ENCODE peak calls at places on chromosomes 7 and 10, in seven cellular contexts. W, S, P, G, J, E and K are unnamed samples. For H3K36me3, the result is how much of the 10 kb centered on the place peaks cover.

GRCh38 chr7:34133983-34134782 is 228.8 kb downstream of the BMPER start:
- DNase-seq in S (peak), P (peak), W (peak), G (no peak), E (peak), J (peak), K (peak)

GRCh38 chr10:30002438-30003266 is 56.7 kb downstream of the JCAD start:
- DNase-seq in W (peak), S (peak), E (peak), P (peak), G (no peak), J (peak), K (peak)

GRCh38 chr7:140160308-140160707 is 16.5 kb downstream of the KDM7A start:
- DNase-seq in W (no peak), E (no peak), P (no peak), J (peak), S (no peak), G (no peak), K (no peak)

GRCh38 chr7:142496545-142496991 is 238.7 kb upstream of the PRSS58 start:
- DNase-seq in J (peak), S (no peak), W (no peak), E (no peak), G (no peak), P (peak), K (no peak)

GRCh38 chr10:24723788-24724380 is at the start of gene ARHGAP21:
- DNase-seq in P (peak), S (no peak), E (peak), G (peak), W (peak), J (peak), K (peak)

GRCh38 chr7:36232971-36233550 is 80.0 kb downstream of the EEPD1 start:
- DNase-seq in P (no peak), W (no peak), J (peak), G (no peak), E (no peak), S (no peak), K (no peak)

GRCh38 chr7:151426486-151426905 is 13.4 kb downstream of the CRYGN start:
- DNase-seq in G (no peak), E (peak), P (peak), W (peak), J (peak), S (peak), K (peak)

GRCh38 chr7:96709381-96710228 is at the start of gene SEM1:
- DNase-seq in S (peak), G (peak), P (peak), J (peak), E (peak), W (peak), K (peak)

GRCh38 chr7:24129597-24129996 is 154.4 kb upstream of the NPY start:
- DNase-seq in J (peak), E (no peak), P (peak), G (no peak), S (no peak), W (no peak), K (no peak)

GRCh38 chr7:77351539-77352004 is 64.6 kb downstream of the GSAP start:
- DNase-seq in S (no peak), E (peak), G (peak), J (no peak), P (no peak), W (no peak), K (peak)

GRCh38 chr7:150520145-150520544 is 5.5 kb downstream of the GIMAP7 start:
- DNase-seq in J (no peak), W (no peak), S (no peak), E (no peak), P (no peak), G (no peak), K (no peak)

GRCh38 chr10:75009426-75009825 is 102.0 kb upstream of the SAMD8 start:
- DNase-seq in J (no peak), W (no peak), P (no peak), G (no peak), E (no peak), S (no peak), K (no peak)

GRCh38 chr10:100362570-100363496 is 15.8 kb downstream of the SCD start:
- DNase-seq in P (no peak), G (no peak), W (no peak), J (peak), E (no peak), S (no peak), K (no peak)

GRCh38 chr7:27364344-27364758 is 121.7 kb downstream of the EVX1 start:
- DNase-seq in J (peak), G (no peak), P (peak), W (no peak), E (peak), S (peak), K (peak)

GRCh38 chr10:113958631-113959382 is 84.9 kb upstream of the ADRB1 start:
- DNase-seq in S (peak), E (peak), W (peak), J (peak), P (peak), G (no peak), K (no peak)

GRCh38 chr10:75408512-75408881 is 6.9 kb upstream of the ZNF503 start:
- DNase-seq in J (no peak), E (peak), W (no peak), G (no peak), P (peak), S (no peak), K (peak)

GRCh38 chr10:78528749-78529204 is 495.1 kb downstream of the RPS24 start:
- DNase-seq in W (no peak), E (no peak), G (no peak), J (no peak), S (no peak), P (no peak), K (no peak)

GRCh38 chr7:104040666-104041065 is 51.2 kb upstream of the RELN start:
- DNase-seq in J (no peak), G (no peak), S (no peak), W (no peak), E (no peak), P (no peak), K (no peak)

GRCh38 chr10:93815304-93816091 is 57.8 kb downstream of the LGI1 start:
- DNase-seq in E (no peak), J (no peak), S (no peak), W (no peak), G (no peak), P (no peak), K (no peak)

GRCh38 chr7:35802649-35803048 is 1.8 kb downstream of the SEPTIN7 start:
- DNase-seq in S (no peak), W (no peak), P (no peak), G (peak), E (no peak), J (peak), K (no peak)

GRCh38 chr7:78412216-78412858 is 613.8 kb downstream of the PHTF2 start:
- DNase-seq in G (no peak), P (peak), W (no peak), E (no peak), J (no peak), S (no peak), K (no peak)

GRCh38 chr7:27171636-27172387 is 2.3 kb downstream of the HOXA10 start:
- DNase-seq in E (no peak), J (no peak), W (peak), P (peak), S (no peak), G (no peak), K (peak)

GRCh38 chr10:70589762-70590662 is 12.5 kb downstream of the PRF1 start:
- DNase-seq in P (peak), G (no peak), W (no peak), S (no peak), E (peak), J (peak), K (peak)

GRCh38 chr7:64997927-64998391 is 7.1 kb upstream of the ZNF117 start:
- DNase-seq in P (peak), W (no peak), S (no peak), E (no peak), G (no peak), J (peak), K (no peak)

GRCh38 chr7:101519324-101520017 is 109.6 kb downstream of the MYL10 start:
- DNase-seq in S (peak), P (peak), G (no peak), W (no peak), J (peak), E (no peak), K (no peak)

GRCh38 chr10:97016728-97017473 is 168.9 kb downstream of the SLIT1 start:
- DNase-seq in W (no peak), S (no peak), G (peak), E (no peak), P (no peak), J (peak), K (no peak)

GRCh38 chr10:1124796-1125195 is 68.6 kb downstream of the WDR37 start:
- DNase-seq in G (no peak), W (no peak), S (no peak), J (no peak), E (no peak), P (no peak), K (no peak)

GRCh38 chr10:43679509-43679908 is 30.8 kb upstream of the ZNF32 start:
- DNase-seq in G (no peak), J (peak), E (peak), P (peak), S (no peak), W (peak), K (peak)

GRCh38 chr10:99993994-99994689 is 15.6 kb downstream of the DNMBP start:
- DNase-seq in W (no peak), J (peak), S (no peak), P (peak), G (peak), E (peak), K (peak)

GRCh38 chr10:118843647-118844265 is 89.0 kb upstream of the CACUL1 start:
- DNase-seq in W (peak), S (no peak), G (no peak), E (no peak), P (no peak), J (no peak), K (no peak)

GRCh38 chr10:88500656-88501055 is 82.5 kb downstream of the RNLS start:
- DNase-seq in W (no peak), G (no peak), P (peak), S (no peak), E (no peak), J (no peak), K (no peak)

GRCh38 chr7:119964640-119965542 is 308.1 kb upstream of the KCND2 start:
- DNase-seq in S (no peak), P (peak), E (no peak), J (peak), W (no peak), G (no peak), K (no peak)

GRCh38 chr7:53315986-53316385 is 280.6 kb downstream of the POM121L12 start:
- DNase-seq in P (no peak), J (peak), G (no peak), E (peak), S (no peak), W (peak), K (peak)

GRCh38 chr10:132101529-132101928 is 35.8 kb downstream of the JAKMIP3 start:
- DNase-seq in S (no peak), G (no peak), J (no peak), P (no peak), W (peak), E (no peak), K (no peak)

GRCh38 chr7:46220066-46220630 is 299.1 kb upstream of the IGFBP3 start:
- DNase-seq in P (peak), E (no peak), S (no peak), J (peak), W (no peak), G (no peak), K (no peak)

GRCh38 chr7:98559958-98560357 is 57.1 kb upstream of the NPTX2 start:
- DNase-seq in E (no peak), G (no peak), P (no peak), W (no peak), J (no peak), S (no peak), K (no peak)

GRCh38 chr10:85535926-85536325 is 830.7 kb downstream of the GRID1 start:
- DNase-seq in W (no peak), P (no peak), J (no peak), G (no peak), E (no peak), S (no peak), K (no peak)

DNA sequence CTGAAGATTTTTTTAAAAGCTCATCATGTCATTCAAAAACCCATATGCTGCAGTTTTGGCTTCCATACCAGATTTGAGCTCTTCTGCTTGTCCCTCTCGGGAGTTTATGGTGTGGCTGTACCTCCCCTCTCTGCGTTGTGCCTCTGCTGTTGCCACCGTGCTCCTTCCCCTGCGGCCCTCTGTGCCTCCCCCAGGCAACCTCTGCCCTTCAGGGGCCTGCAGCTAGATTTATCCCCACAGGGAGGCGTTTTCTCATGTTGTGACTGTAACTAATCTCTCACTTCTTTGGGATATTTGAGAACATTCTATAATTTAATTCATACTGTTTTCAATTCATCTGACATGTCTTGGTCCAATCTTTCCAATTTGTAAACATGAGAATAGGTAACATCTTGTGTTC is 52.7 kb downstream of the TASOR2 start:
- DNase-seq in W (no peak), S (no peak), E (no peak), G (no peak), J (no peak), P (no peak), K (no peak)
- H3K36me3 ChIP-seq in W (under half), S (under half), E (under half), G (under half), J (under half), P (under half), K (half or more)

DNA sequence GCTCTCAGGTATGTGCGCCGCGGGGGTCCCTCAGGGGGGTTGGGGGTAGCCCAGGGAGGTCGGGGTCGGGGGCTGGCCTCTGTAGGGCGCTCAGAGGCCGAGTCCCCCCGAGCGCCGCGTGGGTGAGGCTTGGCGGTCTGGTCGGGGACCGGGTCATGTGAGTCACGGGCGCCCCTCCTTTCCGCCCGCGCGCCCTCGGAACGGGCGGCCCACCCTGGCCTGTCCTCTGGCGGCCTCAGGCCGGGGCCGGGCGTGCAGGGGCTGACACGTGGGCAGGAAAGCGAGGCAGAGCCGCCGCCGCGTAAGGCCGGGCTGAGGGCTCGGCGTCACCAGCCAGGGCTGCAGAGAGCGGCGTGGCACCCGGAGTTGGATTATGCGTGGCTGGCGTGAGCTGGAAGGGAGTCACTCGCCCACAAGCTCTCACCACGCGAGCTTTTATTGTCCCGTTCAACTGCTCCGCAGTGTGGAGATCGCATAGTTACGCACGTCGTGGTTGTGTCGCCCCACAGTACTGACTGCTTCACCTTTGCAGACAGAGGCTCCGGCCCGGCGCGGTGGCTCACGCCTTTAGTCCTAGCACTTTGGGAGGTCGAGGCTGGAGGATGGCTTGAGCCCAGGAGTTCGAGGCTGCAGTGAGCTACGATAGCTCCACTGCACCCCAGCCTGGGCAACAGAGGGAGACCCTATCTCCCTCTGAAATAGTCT is 387 bp downstream of the SHLD2 start:
- DNase-seq in G (peak), E (peak), S (no peak), W (peak), P (peak), J (peak), K (peak)
- H3K36me3 ChIP-seq in G (under half), E (under half), S (under half), W (under half), P (under half), J (under half), K (under half)

GRCh38 chr10:63253040-63253439 is 119.9 kb downstream of the NRBF2 start:
- DNase-seq in E (no peak), S (no peak), G (no peak), W (no peak), J (no peak), P (no peak), K (no peak)
- H3K36me3 ChIP-seq in E (under half), S (under half), G (under half), W (under half), J (under half), P (under half), K (under half)

GRCh38 chr10:73032536-73032935 is 64.1 kb downstream of the P4HA1 start:
- DNase-seq in J (no peak), P (no peak), G (no peak), W (no peak), E (no peak), S (no peak), K (no peak)
- H3K36me3 ChIP-seq in J (under half), P (half or more), G (under half), W (under half), E (under half), S (under half), K (half or more)

GRCh38 chr7:972670-973309 is 2.6 kb downstream of the COX19 start:
- DNase-seq in P (no peak), G (no peak), W (no peak), J (no peak), S (no peak), E (no peak), K (no peak)
- H3K36me3 ChIP-seq in P (under half), G (under half), W (under half), J (under half), S (under half), E (under half), K (half or more)